ENCODE peak calls at places on chromosome 19, in six cellular contexts. I, H, C, A, O and T are unnamed samples. For H3K27me3, the result is how much of the 10 kb centered on the place peaks cover.

GRCh38 chr19:39046037-39046821 is 13.9 kb upstream of the FBXO27 start:
- DNase-seq in I (no peak), H (no peak), C (no peak), A (no peak), O (no peak), T (no peak)

GRCh38 chr19:54462713-54463530 is 656 bp downstream of the LENG9 start:
- DNase-seq in I (peak), H (peak), C (peak), A (peak), O (peak), T (peak)

GRCh38 chr19:34351382-34351802 is 13.6 kb upstream of the GPI start:
- DNase-seq in I (no peak), H (no peak), C (no peak), A (no peak), O (no peak), T (no peak)

GRCh38 chr19:55365245-55365644 is 2.2 kb upstream of the GARIN5B start:
- DNase-seq in I (no peak), H (no peak), C (no peak), A (no peak), O (no peak), T (no peak)

GRCh38 chr19:32870981-32871451 is 1.4 kb upstream of the SLC7A9 start:
- DNase-seq in I (no peak), H (no peak), C (no peak), A (no peak), O (no peak), T (no peak)

GRCh38 chr19:23799321-23799720 is 40.6 kb upstream of the ZNF681 start:
- DNase-seq in I (no peak), H (peak), C (peak), A (no peak), O (no peak), T (no peak)

GRCh38 chr19:8257052-8257443 is 47.9 kb downstream of the CERS4 start:
- DNase-seq in I (no peak), H (no peak), C (no peak), A (no peak), O (no peak), T (no peak)

GRCh38 chr19:45763691-45764294 is 5.3 kb downstream of the SIX5 start:
- DNase-seq in I (no peak), H (no peak), C (no peak), A (no peak), O (no peak), T (peak)

GRCh38 chr19:15551183-15552004 is 43.1 kb downstream of the CYP4F22 start:
- DNase-seq in I (no peak), H (peak), C (no peak), A (no peak), O (no peak), T (peak)

GRCh38 chr19:33024398-33024797 is 40.3 kb downstream of the RHPN2 start:
- DNase-seq in I (no peak), H (no peak), C (no peak), A (no peak), O (no peak), T (no peak)

GRCh38 chr19:16087940-16088339 is 11.6 kb downstream of the TPM4 start:
- DNase-seq in I (no peak), H (no peak), C (no peak), A (no peak), O (no peak), T (no peak)

GRCh38 chr19:8618751-8619150 is 8.2 kb upstream of the ADAMTS10 start:
- DNase-seq in I (no peak), H (no peak), C (no peak), A (no peak), O (no peak), T (no peak)

GRCh38 chr19:41563847-41564514 is 12.0 kb upstream of the CEACAM21 start:
- DNase-seq in I (no peak), H (peak), C (no peak), A (no peak), O (no peak), T (no peak)

GRCh38 chr19:16449330-16449961 is 22.3 kb downstream of the EPS15L1 start:
- DNase-seq in I (no peak), H (peak), C (no peak), A (peak), O (no peak), T (no peak)

GRCh38 chr19:42254083-42254849 is 662 bp downstream of the ERF start:
- DNase-seq in I (peak), H (peak), C (peak), A (peak), O (peak), T (peak)

GRCh38 chr19:19278315-19278714 is 5.2 kb upstream of the TM6SF2 start:
- DNase-seq in I (no peak), H (no peak), C (no peak), A (no peak), O (no peak), T (no peak)

GRCh38 chr19:33309826-33310225 is 7.5 kb upstream of the CEBPA start:
- DNase-seq in I (no peak), H (no peak), C (no peak), A (no peak), O (no peak), T (no peak)

GRCh38 chr19:5910638-5910907 is 3.5 kb upstream of the CAPS start:
- DNase-seq in I (no peak), H (no peak), C (no peak), A (no peak), O (no peak), T (no peak)
- H3K27ac ChIP-seq in I (no peak), H (no peak), C (no peak), A (no peak), O (no peak), T (no peak)

GRCh38 chr19:17966497-17967257 is at the start of gene KCNN1:
- DNase-seq in I (no peak), H (no peak), C (peak), A (no peak), O (no peak), T (no peak)

GRCh38 chr19:17966115-17966455 is 822 bp upstream of the KCNN1 start:
- DNase-seq in I (no peak), H (no peak), C (no peak), A (no peak), O (no peak), T (no peak)

GRCh38 chr19:17968376-17968775 is 1.5 kb downstream of the KCNN1 start:
- DNase-seq in I (no peak), H (no peak), C (no peak), A (no peak), O (no peak), T (peak)

GRCh38 chr19:17969096-17969792 is 2.3 kb downstream of the KCNN1 start:
- DNase-seq in I (no peak), H (no peak), C (no peak), A (no peak), O (no peak), T (peak)

GRCh38 chr19:17967258-17968051 is 548 bp downstream of the KCNN1 start:
- DNase-seq in I (no peak), H (no peak), C (no peak), A (no peak), O (no peak), T (no peak)
- H3K27me3 ChIP-seq in I (half or more), H (under half), C (under half), A (under half), O (half or more), T (under half)

GRCh38 chr19:49579947-49580263 is 451 bp downstream of the NOSIP start:
- DNase-seq in I (no peak), H (no peak), C (no peak), A (no peak), O (no peak), T (no peak)
- H3K4me3 ChIP-seq in I (peak), H (peak), C (peak), A (peak), O (peak), T (peak)

DNA sequence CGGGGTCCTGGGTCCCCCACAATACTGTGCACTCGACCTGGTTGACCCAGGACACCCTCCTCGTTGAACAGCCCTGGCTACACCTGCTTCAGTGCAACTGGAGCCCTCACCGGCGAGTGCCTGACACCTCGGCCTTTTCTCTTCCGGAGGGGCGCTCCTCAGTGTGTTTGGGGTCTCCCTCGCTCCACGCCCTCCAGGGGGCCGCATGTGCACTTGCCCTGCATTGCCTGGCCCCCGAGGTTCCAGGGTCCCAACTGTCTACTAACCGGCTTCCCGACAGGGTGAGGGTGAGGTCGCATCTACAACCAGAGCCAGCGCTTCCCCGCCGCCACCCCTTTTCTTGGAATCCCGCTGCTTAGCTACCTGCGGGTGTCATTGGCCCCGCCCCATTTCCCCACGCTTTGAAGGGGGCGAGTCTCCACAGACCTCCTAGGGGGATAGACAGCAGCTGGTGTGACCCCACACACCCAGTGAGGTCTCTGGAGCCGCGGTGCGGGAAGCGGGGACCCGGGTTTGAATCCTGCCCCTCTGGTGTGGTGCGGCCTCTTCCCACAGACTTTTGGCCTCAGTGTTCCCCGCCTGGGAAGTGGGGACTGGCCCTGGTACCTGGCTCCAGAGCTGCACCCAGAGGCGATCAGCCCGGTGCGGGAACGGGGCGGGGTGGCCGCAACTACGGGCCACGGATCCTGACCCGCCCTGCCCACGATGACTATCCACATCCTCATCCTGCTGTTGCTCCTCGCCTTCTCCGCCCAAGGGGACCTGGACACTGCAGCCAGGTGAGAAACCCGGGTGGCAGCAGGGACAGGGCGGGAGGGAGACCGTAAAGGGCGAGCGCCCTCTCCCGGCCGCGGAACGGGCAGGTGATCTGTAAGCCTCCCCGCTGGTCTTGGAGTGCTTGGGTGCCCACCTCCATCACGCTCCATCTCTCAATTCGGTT is at the start of gene ADM5:
- DNase-seq in I (peak), H (no peak), C (peak), A (no peak), O (no peak), T (peak)
- H3K27ac ChIP-seq in I (peak), H (no peak), C (peak), A (peak), O (peak), T (peak)

DNA sequence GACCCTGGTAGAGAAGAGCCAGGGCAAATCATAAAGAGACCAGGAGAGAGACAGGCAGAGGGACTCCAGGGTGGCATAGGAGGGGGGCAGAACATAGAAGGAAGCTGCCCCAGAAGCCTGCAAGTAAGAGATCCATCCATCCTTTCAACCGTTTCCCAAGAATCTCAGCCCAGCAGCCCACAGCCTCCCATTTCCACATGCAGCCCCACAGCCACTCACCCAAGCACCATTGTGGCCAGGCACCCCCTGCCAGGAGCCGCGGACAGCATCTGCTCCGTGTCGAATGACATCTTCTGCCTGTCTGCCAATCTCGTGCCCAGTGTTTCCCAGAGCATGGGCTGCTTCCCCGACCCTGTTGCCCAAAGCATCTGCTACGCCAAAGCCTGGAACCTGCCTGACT is 618 bp downstream of the DMKN start:
- DNase-seq in I (no peak), H (no peak), C (no peak), A (no peak), O (no peak), T (no peak)
- H3K27me3 ChIP-seq in I (half or more), H (under half), C (under half), A (under half), O (under half), T (under half)

GRCh38 chr19:6720369-6721112 is at the start of gene C3:
- DNase-seq in I (peak), H (no peak), C (no peak), A (no peak), O (peak), T (peak)
- H3K4me3 ChIP-seq in I (peak), H (no peak), C (no peak), A (peak), O (no peak), T (peak)

GRCh38 chr19:29492761-29493160 is 33.0 kb upstream of the VSTM2B start:
- DNase-seq in I (no peak), H (no peak), C (no peak), A (no peak), O (no peak), T (no peak)
- H3K27ac ChIP-seq in I (no peak), H (no peak), C (no peak), A (no peak), O (no peak), T (no peak)